ENCODE peak calls at places on chromosomes 7 and 10, in nine cellular contexts. Q is hypothalamus; Z is naive thymus-derived CD4-positive, alpha-beta T cell; X is fibroblast of mammary gland; B is fibroblast of pulmonary artery; D is naive thymus-derived CD8-positive, alpha-beta T cell; J is putamen; E is breast epithelium; Y is left ventricle myocardium inferior. R is an unnamed sample.

GRCh38 chr7:90227259-90227658 is 15.7 kb downstream of the STEAP2 start:
- DNase-seq in Z (no peak), Y (no peak), E (no peak), X (no peak), J (no peak), D (no peak), B (no peak), Q (no peak), R (no peak)

GRCh38 chr7:22667562-22668239 is 59.3 kb upstream of the IL6 start:
- DNase-seq in B (peak), X (peak), D (no peak), Z (no peak), Q (no peak), E (no peak), Y (no peak), J (no peak), R (no peak)

GRCh38 chr10:132099701-132100481 is 34.1 kb downstream of the JAKMIP3 start:
- DNase-seq in E (no peak), B (no peak), Z (no peak), Y (no peak), J (no peak), Q (no peak), X (no peak), D (no peak), R (no peak)

GRCh38 chr7:74307738-74308505 is 18.7 kb downstream of the CLIP2 start:
- DNase-seq in Q (no peak), Y (no peak), X (no peak), E (no peak), Z (no peak), D (no peak), B (no peak), J (no peak), R (no peak)

GRCh38 chr7:144649120-144649519 is 186.7 kb downstream of the TPK1 start:
- DNase-seq in Y (no peak), J (no peak), E (no peak), Z (no peak), D (no peak), Q (no peak), B (no peak), X (no peak), R (no peak)

GRCh38 chr7:123538189-123538714 is 3.9 kb upstream of the IQUB start:
- DNase-seq in Z (no peak), D (no peak), Y (no peak), B (peak), J (peak), E (no peak), X (peak), Q (no peak), R (no peak)

GRCh38 chr10:94208315-94208714 is 154.4 kb downstream of the NOC3L start:
- DNase-seq in J (no peak), B (no peak), Q (no peak), E (no peak), D (no peak), Z (no peak), Y (no peak), X (no peak), R (no peak)

GRCh38 chr7:151088856-151089699 is 2.8 kb downstream of the AGAP3 start:
- DNase-seq in D (peak), Z (no peak), Q (no peak), X (peak), Y (peak), J (no peak), B (peak), E (peak), R (no peak)

GRCh38 chr10:37684765-37685164 is 172.6 kb downstream of the ZNF248 start:
- DNase-seq in E (no peak), B (no peak), Y (no peak), J (no peak), Z (no peak), X (no peak), Q (no peak), D (no peak), R (no peak)

GRCh38 chr10:129953541-129954031 is 10.5 kb downstream of the EBF3 start:
- DNase-seq in Y (no peak), Q (no peak), X (peak), Z (no peak), E (no peak), D (no peak), B (peak), J (no peak), R (no peak)

GRCh38 chr7:16242920-16243319 is 178.4 kb downstream of the CRPPA start:
- DNase-seq in X (no peak), Q (no peak), J (no peak), D (no peak), B (no peak), Y (no peak), Z (no peak), E (no peak), R (no peak)

GRCh38 chr7:100694196-100694745 is at the start of gene GIGYF1:
- DNase-seq in X (peak), Z (peak), D (peak), E (peak), B (peak), J (peak), Q (peak), Y (peak), R (no peak)

GRCh38 chr7:1981878-1982230 is 250.9 kb downstream of the MAD1L1 start:
- DNase-seq in Q (no peak), X (no peak), E (no peak), B (no peak), J (no peak), D (no peak), Y (no peak), Z (no peak), R (no peak)

GRCh38 chr10:124510536-124511158 is 49.0 kb downstream of the LHPP start:
- DNase-seq in Q (no peak), J (no peak), B (no peak), Y (no peak), Z (no peak), X (no peak), E (no peak), D (no peak), R (no peak)

GRCh38 chr7:158824028-158824427 is 5.3 kb downstream of the ESYT2 start:
- DNase-seq in X (no peak), Y (no peak), Q (no peak), J (no peak), D (peak), B (no peak), Z (no peak), E (no peak), R (peak)

GRCh38 chr10:69769395-69769989 is 32.2 kb upstream of the COL13A1 start:
- DNase-seq in J (no peak), X (peak), Q (no peak), Z (no peak), E (no peak), Y (no peak), D (no peak), B (peak), R (no peak)

GRCh38 chr10:36437367-36437766 is 688.0 kb upstream of the ANKRD30A start:
- DNase-seq in D (no peak), X (no peak), B (no peak), E (no peak), Z (no peak), J (no peak), Y (no peak), Q (no peak), R (no peak)

GRCh38 chr7:80540841-80541240 is 29.0 kb upstream of the GNAT3 start:
- DNase-seq in J (no peak), B (peak), Z (no peak), Q (no peak), Y (no peak), E (no peak), X (no peak), D (no peak), R (no peak)

GRCh38 chr7:105811189-105811847 is 65.1 kb downstream of the ATXN7L1 start:
- DNase-seq in X (no peak), B (no peak), Q (no peak), Z (no peak), E (no peak), Y (no peak), J (no peak), D (no peak), R (no peak)

GRCh38 chr10:78811174-78811573 is 257.6 kb upstream of the ZMIZ1 start:
- DNase-seq in B (no peak), E (no peak), D (no peak), Y (no peak), Q (no peak), J (no peak), X (peak), Z (no peak), R (no peak)

GRCh38 chr10:5293691-5294550 is 70.8 kb upstream of the UCN3 start:
- DNase-seq in D (peak), E (no peak), X (peak), J (no peak), B (peak), Z (peak), Y (peak), Q (no peak), R (no peak)

GRCh38 chr7:35869810-35870209 is 69.0 kb downstream of the SEPTIN7 start:
- DNase-seq in Y (no peak), D (no peak), Q (no peak), J (no peak), B (peak), X (peak), E (no peak), Z (no peak), R (no peak)

GRCh38 chr7:104207348-104207730 is 474 bp downstream of the ORC5 start:
- DNase-seq in Y (no peak), Z (no peak), E (no peak), D (no peak), B (peak), Q (no peak), X (peak), J (peak), R (no peak)

GRCh38 chr7:2200584-2200980 is 32.2 kb downstream of the MAD1L1 start:
- DNase-seq in D (no peak), X (no peak), Y (no peak), J (no peak), E (no peak), B (no peak), Q (no peak), Z (no peak), R (no peak)

GRCh38 chr7:30201161-30201666 is 66.4 kb downstream of the MTURN start:
- DNase-seq in J (peak), E (peak), Q (no peak), X (no peak), Y (no peak), D (no peak), B (no peak), Z (no peak), R (no peak)

GRCh38 chr7:40644454-40645188 is 509.8 kb downstream of the SUGCT start:
- DNase-seq in Z (no peak), X (no peak), J (no peak), E (no peak), B (peak), D (no peak), Q (no peak), Y (no peak), R (no peak)

GRCh38 chr7:26853788-26854393 is 10.5 kb downstream of the SKAP2 start:
- DNase-seq in J (peak), B (peak), Q (no peak), E (no peak), X (peak), Y (no peak), D (no peak), Z (no peak), R (peak)

GRCh38 chr7:5417106-5418071 is 6.2 kb downstream of the TNRC18 start:
- DNase-seq in Z (no peak), B (no peak), Q (no peak), E (no peak), D (no peak), X (no peak), J (no peak), Y (no peak), R (no peak)

GRCh38 chr7:149635561-149636329 is 137.6 kb downstream of the ZNF467 start:
- DNase-seq in Y (no peak), B (no peak), D (no peak), Z (no peak), J (no peak), X (peak), E (no peak), Q (no peak), R (no peak)

GRCh38 chr10:784759-785538 is 95.5 kb upstream of the DIP2C start:
- DNase-seq in B (peak), Y (peak), X (peak), Z (peak), E (peak), D (no peak), J (peak), Q (peak), R (no peak)

GRCh38 chr7:30835396-30835915 is 64.2 kb downstream of the MINDY4 start:
- DNase-seq in Z (no peak), Q (no peak), J (no peak), B (no peak), Y (no peak), E (no peak), D (no peak), X (no peak), R (no peak)

GRCh38 chr7:130622866-130623265 is 45.7 kb downstream of the COPG2 start:
- DNase-seq in Z (no peak), E (no peak), J (no peak), X (no peak), Q (no peak), B (no peak), D (no peak), Y (no peak), R (no peak)